ENCODE peak calls at places on chromosomes 5 and 9, in seven cellular contexts. One of them, this sample, is unnamed. For H3K4me1 and H3K27me3, the result is how much of the 10 kb centered on the place peaks cover.

GRCh38 chr5:34474573-34475021 is 181.5 kb upstream of the RAI14 start:
- DNase-seq in keratinocyte: no peak
- DNase-seq in fibroblast of lung: peak
- DNase-seq in uterus: no peak
- DNase-seq in left ventricle myocardium inferior: no peak
- DNase-seq in upper lobe of right lung: no peak
- DNase-seq in heart right ventricle: no peak
- DNase-seq in this sample: no peak

GRCh38 chr5:83102581-83102980 is 25.2 kb downstream of the XRCC4 start:
- DNase-seq in keratinocyte: no peak
- DNase-seq in fibroblast of lung: no peak
- DNase-seq in uterus: no peak
- DNase-seq in left ventricle myocardium inferior: no peak
- DNase-seq in upper lobe of right lung: no peak
- DNase-seq in heart right ventricle: no peak
- DNase-seq in this sample: no peak

GRCh38 chr5:110414360-110414759 is 312.1 kb downstream of the TMEM232 start:
- DNase-seq in keratinocyte: no peak
- DNase-seq in fibroblast of lung: peak
- DNase-seq in uterus: no peak
- DNase-seq in left ventricle myocardium inferior: no peak
- DNase-seq in upper lobe of right lung: no peak
- DNase-seq in heart right ventricle: no peak
- DNase-seq in this sample: no peak

GRCh38 chr9:978117-978830 is 1.8 kb downstream of the DMRT3 start:
- DNase-seq in keratinocyte: no peak
- DNase-seq in fibroblast of lung: no peak
- DNase-seq in uterus: no peak
- DNase-seq in left ventricle myocardium inferior: no peak
- DNase-seq in upper lobe of right lung: no peak
- DNase-seq in heart right ventricle: no peak
- DNase-seq in this sample: no peak

GRCh38 chr5:75319636-75320035 is 17.4 kb upstream of the HMGCR start:
- DNase-seq in keratinocyte: no peak
- DNase-seq in fibroblast of lung: no peak
- DNase-seq in uterus: no peak
- DNase-seq in left ventricle myocardium inferior: no peak
- DNase-seq in upper lobe of right lung: no peak
- DNase-seq in heart right ventricle: no peak
- DNase-seq in this sample: no peak

GRCh38 chr5:166330061-166330460 is 1961.4 kb upstream of the WWC1 start:
- DNase-seq in keratinocyte: no peak
- DNase-seq in fibroblast of lung: no peak
- DNase-seq in uterus: no peak
- DNase-seq in left ventricle myocardium inferior: no peak
- DNase-seq in upper lobe of right lung: no peak
- DNase-seq in heart right ventricle: no peak
- DNase-seq in this sample: no peak

GRCh38 chr9:132503116-132503515 is 79.3 kb upstream of the BARHL1 start:
- DNase-seq in keratinocyte: no peak
- DNase-seq in fibroblast of lung: no peak
- DNase-seq in uterus: no peak
- DNase-seq in left ventricle myocardium inferior: no peak
- DNase-seq in upper lobe of right lung: no peak
- DNase-seq in heart right ventricle: no peak
- DNase-seq in this sample: no peak

GRCh38 chr5:41511241-41511640 is 840 bp upstream of the PLCXD3 start:
- DNase-seq in keratinocyte: no peak
- DNase-seq in fibroblast of lung: no peak
- DNase-seq in uterus: no peak
- DNase-seq in left ventricle myocardium inferior: no peak
- DNase-seq in upper lobe of right lung: no peak
- DNase-seq in heart right ventricle: no peak
- DNase-seq in this sample: no peak

GRCh38 chr9:13446935-13447334 is 167.4 kb upstream of the MPDZ start:
- DNase-seq in keratinocyte: no peak
- DNase-seq in fibroblast of lung: peak
- DNase-seq in uterus: no peak
- DNase-seq in left ventricle myocardium inferior: no peak
- DNase-seq in upper lobe of right lung: no peak
- DNase-seq in heart right ventricle: no peak
- DNase-seq in this sample: no peak

GRCh38 chr9:13904311-13904710 is 409.6 kb downstream of the NFIB start:
- DNase-seq in keratinocyte: no peak
- DNase-seq in fibroblast of lung: no peak
- DNase-seq in uterus: no peak
- DNase-seq in left ventricle myocardium inferior: no peak
- DNase-seq in upper lobe of right lung: no peak
- DNase-seq in heart right ventricle: no peak
- DNase-seq in this sample: no peak

GRCh38 chr5:91162534-91163381 is 220.4 kb downstream of the ARRDC3 start:
- DNase-seq in keratinocyte: no peak
- DNase-seq in fibroblast of lung: peak
- DNase-seq in uterus: peak
- DNase-seq in left ventricle myocardium inferior: peak
- DNase-seq in upper lobe of right lung: peak
- DNase-seq in heart right ventricle: peak
- DNase-seq in this sample: no peak

GRCh38 chr5:83430130-83431010 is 41.2 kb upstream of the VCAN start:
- DNase-seq in keratinocyte: no peak
- DNase-seq in fibroblast of lung: peak
- DNase-seq in uterus: peak
- DNase-seq in left ventricle myocardium inferior: peak
- DNase-seq in upper lobe of right lung: no peak
- DNase-seq in heart right ventricle: peak
- DNase-seq in this sample: peak

GRCh38 chr5:172002840-172003512 is 3.5 kb downstream of the FBXW11 start:
- DNase-seq in keratinocyte: no peak
- DNase-seq in fibroblast of lung: no peak
- DNase-seq in uterus: no peak
- DNase-seq in left ventricle myocardium inferior: no peak
- DNase-seq in upper lobe of right lung: no peak
- DNase-seq in heart right ventricle: no peak
- DNase-seq in this sample: no peak

GRCh38 chr9:93037476-93037971 is 21.0 kb upstream of the SUSD3 start:
- DNase-seq in keratinocyte: no peak
- DNase-seq in fibroblast of lung: no peak
- DNase-seq in uterus: no peak
- DNase-seq in left ventricle myocardium inferior: no peak
- DNase-seq in upper lobe of right lung: no peak
- DNase-seq in heart right ventricle: no peak
- DNase-seq in this sample: no peak

GRCh38 chr5:142862585-142862984 is 92.4 kb downstream of the ARHGAP26 start:
- DNase-seq in keratinocyte: no peak
- DNase-seq in fibroblast of lung: no peak
- DNase-seq in uterus: peak
- DNase-seq in left ventricle myocardium inferior: no peak
- DNase-seq in upper lobe of right lung: no peak
- DNase-seq in heart right ventricle: no peak
- DNase-seq in this sample: no peak

GRCh38 chr9:132235894-132236661 is 74.2 kb downstream of the NTNG2 start:
- DNase-seq in keratinocyte: no peak
- DNase-seq in fibroblast of lung: peak
- DNase-seq in uterus: peak
- DNase-seq in left ventricle myocardium inferior: peak
- DNase-seq in upper lobe of right lung: peak
- DNase-seq in heart right ventricle: peak
- DNase-seq in this sample: peak

GRCh38 chr9:121292801-121293241 is 24.9 kb downstream of the GSN start:
- DNase-seq in keratinocyte: no peak
- DNase-seq in fibroblast of lung: no peak
- DNase-seq in uterus: peak
- DNase-seq in left ventricle myocardium inferior: no peak
- DNase-seq in upper lobe of right lung: no peak
- DNase-seq in heart right ventricle: no peak
- DNase-seq in this sample: no peak

DNA sequence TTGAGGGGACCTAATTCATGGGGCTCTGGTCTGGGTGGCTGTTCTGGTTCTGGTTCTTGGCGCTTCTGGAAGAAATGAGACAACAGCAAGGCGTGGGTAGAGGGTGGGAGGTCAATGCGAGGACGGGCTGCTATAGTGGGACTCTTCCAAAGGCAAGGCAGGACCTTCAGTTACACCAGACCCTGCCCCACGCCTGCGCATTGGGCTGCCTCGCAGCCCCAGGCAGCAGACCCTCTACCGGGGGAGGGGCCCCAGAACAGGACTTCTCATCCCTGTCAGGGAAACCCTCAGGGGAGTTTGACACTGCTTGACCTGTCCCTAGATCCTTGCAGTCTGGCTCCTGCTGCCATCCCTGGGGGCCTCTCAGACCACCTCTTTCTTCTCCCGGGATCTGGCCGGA is 18.5 kb downstream of the CCDC69 start:
- DNase-seq in keratinocyte: no peak
- DNase-seq in fibroblast of lung: no peak
- DNase-seq in uterus: no peak
- DNase-seq in left ventricle myocardium inferior: no peak
- DNase-seq in upper lobe of right lung: no peak
- DNase-seq in heart right ventricle: no peak
- DNase-seq in this sample: no peak
- H3K4me1 ChIP-seq in keratinocyte: under half
- H3K4me1 ChIP-seq in fibroblast of lung: under half
- H3K4me1 ChIP-seq in uterus: under half
- H3K4me1 ChIP-seq in left ventricle myocardium inferior: under half
- H3K4me1 ChIP-seq in upper lobe of right lung: under half
- H3K4me1 ChIP-seq in heart right ventricle: under half
- H3K4me1 ChIP-seq in this sample: under half

GRCh38 chr9:115022760-115023434 is 92.5 kb upstream of the TNFSF8 start:
- DNase-seq in keratinocyte: no peak
- DNase-seq in fibroblast of lung: peak
- DNase-seq in uterus: no peak
- DNase-seq in left ventricle myocardium inferior: no peak
- DNase-seq in upper lobe of right lung: no peak
- DNase-seq in heart right ventricle: no peak
- DNase-seq in this sample: no peak
- H3K27ac ChIP-seq in keratinocyte: no peak
- H3K27ac ChIP-seq in fibroblast of lung: no peak
- H3K27ac ChIP-seq in uterus: peak
- H3K27ac ChIP-seq in left ventricle myocardium inferior: no peak
- H3K27ac ChIP-seq in upper lobe of right lung: no peak
- H3K27ac ChIP-seq in heart right ventricle: no peak
- H3K27ac ChIP-seq in this sample: no peak

GRCh38 chr5:155050384-155051019 is 36.9 kb downstream of the KIF4B start:
- DNase-seq in keratinocyte: no peak
- DNase-seq in fibroblast of lung: no peak
- DNase-seq in uterus: no peak
- DNase-seq in left ventricle myocardium inferior: no peak
- DNase-seq in upper lobe of right lung: no peak
- DNase-seq in heart right ventricle: no peak
- DNase-seq in this sample: no peak
- H3K27me3 ChIP-seq in keratinocyte: under half
- H3K27me3 ChIP-seq in fibroblast of lung: under half
- H3K27me3 ChIP-seq in uterus: under half
- H3K27me3 ChIP-seq in left ventricle myocardium inferior: under half
- H3K27me3 ChIP-seq in upper lobe of right lung: under half
- H3K27me3 ChIP-seq in heart right ventricle: under half
- H3K27me3 ChIP-seq in this sample: under half

GRCh38 chr5:107542831-107543231 is 127.9 kb downstream of the EFNA5 start:
- DNase-seq in keratinocyte: no peak
- DNase-seq in fibroblast of lung: peak
- DNase-seq in uterus: peak
- DNase-seq in left ventricle myocardium inferior: peak
- DNase-seq in upper lobe of right lung: peak
- DNase-seq in heart right ventricle: peak
- DNase-seq in this sample: no peak
- H3K4me1 ChIP-seq in keratinocyte: under half
- H3K4me1 ChIP-seq in fibroblast of lung: under half
- H3K4me1 ChIP-seq in uterus: under half
- H3K4me1 ChIP-seq in left ventricle myocardium inferior: half or more
- H3K4me1 ChIP-seq in upper lobe of right lung: under half
- H3K4me1 ChIP-seq in heart right ventricle: under half
- H3K4me1 ChIP-seq in this sample: under half

GRCh38 chr9:83434254-83434653 is 103.9 kb downstream of the FRMD3 start:
- DNase-seq in keratinocyte: no peak
- DNase-seq in fibroblast of lung: no peak
- DNase-seq in uterus: no peak
- DNase-seq in left ventricle myocardium inferior: no peak
- DNase-seq in upper lobe of right lung: no peak
- DNase-seq in heart right ventricle: no peak
- DNase-seq in this sample: no peak
- H3K27ac ChIP-seq in keratinocyte: no peak
- H3K27ac ChIP-seq in fibroblast of lung: no peak
- H3K27ac ChIP-seq in uterus: no peak
- H3K27ac ChIP-seq in left ventricle myocardium inferior: peak
- H3K27ac ChIP-seq in upper lobe of right lung: no peak
- H3K27ac ChIP-seq in heart right ventricle: no peak
- H3K27ac ChIP-seq in this sample: no peak

GRCh38 chr9:126521089-126521488 is 92.6 kb upstream of the LMX1B start:
- DNase-seq in keratinocyte: no peak
- DNase-seq in fibroblast of lung: no peak
- DNase-seq in uterus: no peak
- DNase-seq in left ventricle myocardium inferior: no peak
- DNase-seq in upper lobe of right lung: no peak
- DNase-seq in heart right ventricle: no peak
- DNase-seq in this sample: no peak
- H3K27me3 ChIP-seq in keratinocyte: under half
- H3K27me3 ChIP-seq in fibroblast of lung: under half
- H3K27me3 ChIP-seq in uterus: under half
- H3K27me3 ChIP-seq in left ventricle myocardium inferior: half or more
- H3K27me3 ChIP-seq in upper lobe of right lung: under half
- H3K27me3 ChIP-seq in heart right ventricle: half or more
- H3K27me3 ChIP-seq in this sample: under half

GRCh38 chr5:151079838-151080619 is 805 bp downstream of the TNIP1 start:
- DNase-seq in keratinocyte: no peak
- DNase-seq in fibroblast of lung: peak
- DNase-seq in uterus: no peak
- DNase-seq in left ventricle myocardium inferior: no peak
- DNase-seq in upper lobe of right lung: no peak
- DNase-seq in heart right ventricle: no peak
- DNase-seq in this sample: no peak
- H3K4me1 ChIP-seq in keratinocyte: half or more
- H3K4me1 ChIP-seq in fibroblast of lung: under half
- H3K4me1 ChIP-seq in uterus: under half
- H3K4me1 ChIP-seq in left ventricle myocardium inferior: half or more
- H3K4me1 ChIP-seq in upper lobe of right lung: half or more
- H3K4me1 ChIP-seq in heart right ventricle: under half
- H3K4me1 ChIP-seq in this sample: under half

GRCh38 chr9:36152741-36153438 is 16.3 kb upstream of the CCIN start:
- DNase-seq in keratinocyte: no peak
- DNase-seq in fibroblast of lung: no peak
- DNase-seq in uterus: no peak
- DNase-seq in left ventricle myocardium inferior: no peak
- DNase-seq in upper lobe of right lung: no peak
- DNase-seq in heart right ventricle: no peak
- DNase-seq in this sample: no peak
- H3K27ac ChIP-seq in keratinocyte: no peak
- H3K27ac ChIP-seq in fibroblast of lung: no peak
- H3K27ac ChIP-seq in uterus: peak
- H3K27ac ChIP-seq in left ventricle myocardium inferior: peak
- H3K27ac ChIP-seq in upper lobe of right lung: peak
- H3K27ac ChIP-seq in heart right ventricle: peak
- H3K27ac ChIP-seq in this sample: no peak

This sample was measured in iPS DF 6.9.